ENCODE peak calls at places on chromosomes 1 and 21, in four cellular contexts. V is body of pancreas, P is brain microvascular endothelial cell, M is GM20000. B is an unnamed sample.

GRCh38 chr1:8604041-8604942 is 213.1 kb downstream of the RERE start:
- DNase-seq in V (no peak), M (peak), P (no peak), B (peak)

GRCh38 chr1:181044449-181044966 is 10.7 kb downstream of the MR1 start:
- DNase-seq in V (no peak), P (no peak), M (peak), B (peak)

GRCh38 chr1:39926343-39926769 is 24.6 kb upstream of the MYCL start:
- DNase-seq in V (no peak), P (no peak), M (no peak), B (no peak)

GRCh38 chr1:205709059-205709398 is 28.7 kb upstream of the SLC45A3 start:
- DNase-seq in M (no peak), P (peak), V (no peak), B (no peak)

GRCh38 chr1:220044683-220045355 is 1.5 kb downstream of the EPRS1 start:
- DNase-seq in M (no peak), P (no peak), V (no peak), B (no peak)

GRCh38 chr1:247448107-247448778 is 9.7 kb downstream of the OR2B11 start:
- DNase-seq in P (peak), V (peak), M (no peak), B (peak)

GRCh38 chr1:197915217-197915616 is 2.0 kb upstream of the LHX9 start:
- DNase-seq in M (no peak), V (no peak), P (no peak), B (no peak)

GRCh38 chr1:207336559-207337467 is 15.3 kb downstream of the CD55 start:
- DNase-seq in M (peak), V (no peak), P (peak), B (peak)

GRCh38 chr21:32653326-32653901 is 41.2 kb upstream of the CFAP298 start:
- DNase-seq in P (peak), V (peak), M (peak), B (peak)

GRCh38 chr1:203282720-203283542 is 22.4 kb upstream of the BTG2 start:
- DNase-seq in V (peak), M (no peak), P (no peak), B (no peak)
- TF ChIP-seq CTCF in V (no peak), M (no peak), P (no peak), B (no peak)

GRCh38 chr1:15328785-15329480 is 80.8 kb upstream of the EFHD2 start:
- DNase-seq in M (peak), P (peak), V (peak), B (peak)
- TF ChIP-seq CTCF in M (no peak), P (peak), V (peak), B (peak)

GRCh38 chr1:45508295-45509151 is 8.4 kb downstream of the MMACHC start:
- DNase-seq in P (no peak), M (no peak), V (no peak), B (no peak)
- TF ChIP-seq CTCF in P (peak), M (no peak), V (no peak), B (no peak)

GRCh38 chr1:224768971-224769370 is 152.9 kb downstream of the CNIH3 start:
- DNase-seq in P (no peak), V (no peak), M (no peak), B (no peak)

GRCh38 chr1:224769987-224770693 is 154.0 kb downstream of the CNIH3 start:
- DNase-seq in P (peak), M (no peak), V (no peak), B (no peak)

GRCh38 chr1:224779491-224780020 is 149.9 kb upstream of the DNAH14 start:
- DNase-seq in V (no peak), M (no peak), P (no peak), B (no peak)

GRCh38 chr1:224773646-224774045 is 155.8 kb upstream of the DNAH14 start:
- DNase-seq in P (no peak), M (no peak), V (no peak), B (no peak)

DNA sequence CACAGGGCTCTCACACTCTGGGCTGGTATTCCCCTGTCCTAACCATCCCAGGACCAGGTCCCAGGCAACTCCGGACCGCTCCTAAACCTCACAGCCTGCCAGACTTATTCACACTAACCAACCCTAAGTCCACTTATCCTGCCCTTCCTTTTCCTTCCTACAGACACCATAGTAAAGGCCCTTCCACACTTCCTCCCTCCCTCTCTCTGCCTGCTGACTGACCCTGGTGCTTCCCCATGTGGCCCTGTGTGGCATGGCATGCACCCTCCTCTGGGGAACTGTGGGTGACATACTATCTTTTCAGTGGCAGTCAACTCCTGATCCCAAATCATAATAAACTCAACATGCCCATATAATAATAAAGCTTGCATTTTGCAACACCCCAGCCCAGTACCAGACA is 155.1 kb upstream of the DNAH14 start:
- DNase-seq in M (no peak), P (no peak), V (no peak), B (no peak)
- TF ChIP-seq CTCF in M (no peak), P (peak), V (no peak), B (no peak)

DNA sequence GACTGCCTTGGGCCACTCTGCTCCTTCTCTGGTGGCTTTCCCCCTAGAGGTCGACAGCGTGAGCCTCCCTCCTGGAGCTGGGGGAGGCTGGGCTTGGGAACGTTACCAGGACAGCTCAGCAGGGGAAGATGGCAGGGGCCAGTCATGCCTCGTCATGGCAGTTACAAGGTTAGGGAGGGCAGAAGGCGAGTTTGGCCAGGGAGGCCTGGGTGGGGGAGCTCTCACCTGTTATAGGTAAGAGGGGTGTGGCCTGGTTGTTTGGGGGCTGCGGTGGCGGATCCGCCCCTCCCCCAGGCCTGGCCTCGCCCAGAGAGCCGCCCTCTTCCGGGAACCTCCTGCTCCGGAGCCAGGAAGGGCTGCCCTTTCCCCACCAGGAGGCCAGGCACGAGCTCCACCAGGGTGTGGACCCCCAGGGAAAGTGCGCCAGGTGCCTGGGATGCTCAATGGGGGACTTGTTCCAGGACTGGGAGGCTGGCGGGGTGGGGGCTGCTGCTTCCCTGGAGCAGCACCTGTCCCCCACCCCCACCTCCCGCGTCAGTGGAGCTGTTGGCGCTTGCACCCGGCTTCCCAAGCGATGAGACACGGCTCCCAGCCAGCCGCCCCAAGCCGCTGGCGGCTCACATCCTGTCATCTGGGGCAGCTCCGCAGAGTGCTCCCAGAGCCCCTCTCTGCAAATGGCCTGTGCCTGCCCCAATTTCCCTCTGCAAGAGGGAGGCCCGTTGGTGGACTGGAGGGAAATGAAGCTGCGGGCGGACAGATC is 23.6 kb upstream of the PKP1 start:
- DNase-seq in V (no peak), P (peak), M (no peak), B (no peak)
- TF ChIP-seq CTCF in V (no peak), P (peak), M (no peak), B (no peak)